ENCODE peak calls at places on chromosomes 13 and 19, in six cellular contexts. C is WTC11, U is left ventricle myocardium inferior, O is psoas muscle, Q is cardiac muscle cell, S is pancreas. T is an unnamed sample.

GRCh38 chr19:28960986-28961705 is 251.8 kb downstream of the UQCRFS1 start:
- DNase-seq in C (no peak), U (no peak), O (no peak), Q (no peak), S (no peak), T (no peak)

GRCh38 chr13:78589206-78589605 is 14.1 kb downstream of the POU4F1 start:
- DNase-seq in C (peak), U (peak), O (no peak), Q (peak), S (no peak), T (peak)

GRCh38 chr13:48642061-48642460 is 11.7 kb upstream of the CYSLTR2 start:
- DNase-seq in C (no peak), U (no peak), O (no peak), Q (no peak), S (no peak), T (no peak)

GRCh38 chr13:94267581-94267980 is 211.9 kb downstream of the DCT start:
- DNase-seq in C (no peak), U (no peak), O (no peak), Q (peak), S (no peak), T (no peak)

GRCh38 chr19:5803441-5803751 is 1.5 kb upstream of the NRTN start:
- DNase-seq in C (no peak), U (no peak), O (no peak), Q (no peak), S (no peak), T (no peak)

GRCh38 chr13:47085346-47085745 is 188.5 kb upstream of the HTR2A start:
- DNase-seq in C (no peak), U (no peak), O (no peak), Q (no peak), S (no peak), T (no peak)

GRCh38 chr13:71591380-71591779 is 275.6 kb downstream of the DACH1 start:
- DNase-seq in C (no peak), U (no peak), O (no peak), Q (no peak), S (no peak), T (no peak)

GRCh38 chr13:113813749-113814434 is 50.0 kb downstream of the GAS6 start:
- DNase-seq in C (no peak), U (no peak), O (no peak), Q (peak), S (no peak), T (no peak)

GRCh38 chr19:4429266-4430200 is 27.1 kb downstream of the CHAF1A start:
- DNase-seq in C (no peak), U (no peak), O (no peak), Q (no peak), S (no peak), T (no peak)

GRCh38 chr19:10878253-10878652 is 6.9 kb downstream of the CARM1 start:
- DNase-seq in C (no peak), U (no peak), O (no peak), Q (no peak), S (no peak), T (no peak)

GRCh38 chr13:32278456-32278855 is 36.7 kb downstream of the ZAR1L start:
- DNase-seq in C (no peak), U (no peak), O (no peak), Q (no peak), S (no peak), T (no peak)

GRCh38 chr19:16375157-16375935 is 50.7 kb downstream of the KLF2 start:
- DNase-seq in C (no peak), U (no peak), O (peak), Q (no peak), S (no peak), T (no peak)

GRCh38 chr19:16377521-16377920 is 52.9 kb downstream of the KLF2 start:
- DNase-seq in C (no peak), U (no peak), O (peak), Q (no peak), S (no peak), T (no peak)

GRCh38 chr19:16375936-16376185 is 51.2 kb downstream of the KLF2 start:
- DNase-seq in C (no peak), U (no peak), O (peak), Q (no peak), S (no peak), T (no peak)

GRCh38 chr19:16376241-16376640 is 51.6 kb downstream of the KLF2 start:
- DNase-seq in C (no peak), U (no peak), O (peak), Q (no peak), S (no peak), T (no peak)

GRCh38 chr19:16376649-16377048 is 52.0 kb downstream of the KLF2 start:
- DNase-seq in C (peak), U (no peak), O (peak), Q (peak), S (no peak), T (no peak)
- TF ChIP-seq CTCF in C (peak), U (peak), O (peak), Q (peak), S (no peak), T (peak)

GRCh38 chr13:97028441-97029299 is 34.4 kb upstream of the OXGR1 start:
- DNase-seq in C (peak), U (peak), O (peak), Q (peak), S (peak), T (peak)
- TF ChIP-seq CTCF in C (peak), U (peak), O (peak), Q (peak), S (peak), T (peak)

DNA sequence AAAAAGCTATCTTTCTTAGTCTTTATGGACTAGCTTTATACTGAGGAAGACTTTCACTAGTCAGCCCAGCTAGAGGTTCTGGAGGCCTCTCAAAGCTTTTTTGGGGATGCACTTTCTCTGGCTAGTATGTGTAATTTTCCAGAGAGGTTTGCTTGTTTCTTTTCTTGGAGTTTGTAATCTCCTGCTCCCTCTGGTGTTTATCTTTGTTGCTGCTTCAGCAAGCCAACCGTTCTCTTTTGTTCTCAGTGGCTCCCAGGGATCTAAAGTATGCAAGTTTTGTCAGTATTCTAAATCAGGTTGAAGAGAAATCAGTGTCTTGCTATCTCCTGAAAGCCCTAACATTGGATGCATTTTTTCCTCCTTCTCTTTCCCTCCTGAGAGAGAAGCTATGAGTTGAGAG is 121.1 kb upstream of the MYO16 start:
- DNase-seq in C (no peak), U (no peak), O (no peak), Q (peak), S (no peak), T (no peak)
- TF ChIP-seq CTCF in C (peak), U (peak), O (peak), Q (peak), S (no peak), T (peak)

DNA sequence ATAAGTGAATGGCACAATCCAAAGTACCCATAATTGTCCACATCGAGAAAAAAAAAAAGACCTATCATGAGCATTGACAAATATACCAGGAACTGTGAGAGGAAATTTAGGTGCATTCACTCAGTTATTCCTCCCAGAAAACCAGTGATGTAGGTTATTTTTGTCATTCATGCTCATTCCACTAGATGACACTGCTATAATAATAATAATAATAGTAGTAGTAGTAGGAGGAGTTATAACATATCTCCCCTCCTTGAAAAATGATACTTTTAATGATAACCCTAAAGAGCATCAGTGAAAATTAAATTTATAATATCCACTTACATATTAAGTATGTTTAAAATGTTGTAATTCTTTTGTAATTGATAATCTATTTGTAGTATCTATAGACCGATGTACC is 463.9 kb upstream of the MIR17HG start:
- DNase-seq in C (no peak), U (no peak), O (no peak), Q (no peak), S (no peak), T (no peak)
- TF ChIP-seq CTCF in C (no peak), U (no peak), O (no peak), Q (no peak), S (no peak), T (no peak)

GRCh38 chr19:15875075-15875474 is 22.8 kb downstream of the CYP4F2 start:
- DNase-seq in C (no peak), U (no peak), O (no peak), Q (no peak), S (no peak), T (no peak)
- TF ChIP-seq CTCF in C (no peak), U (no peak), O (no peak), Q (no peak), S (no peak), T (no peak)

GRCh38 chr19:1860133-1860775 is 3.1 kb downstream of the KLF16 start:
- DNase-seq in C (peak), U (no peak), O (no peak), Q (peak), S (no peak), T (peak)
- TF ChIP-seq CTCF in C (no peak), U (no peak), O (no peak), Q (no peak), S (no peak), T (no peak)